ENCODE peak calls at places on chromosome 7, in seven cellular contexts. O is Peyer's patch, P is left ventricle myocardium inferior, A is thoracic aorta, G is HCT116, I is adrenal gland, T is pancreas. R is an unnamed sample.

GRCh38 chr7:128783143-128783799 is 7.7 kb upstream of the OPN1SW start:
- DNase-seq in O (peak), A (peak), P (peak), G (peak), I (peak), T (no peak), R (peak)

GRCh38 chr7:22250390-22250789 is 106.6 kb downstream of the RAPGEF5 start:
- DNase-seq in O (no peak), A (no peak), I (no peak), T (no peak), P (no peak), G (no peak), R (no peak)

GRCh38 chr7:45073031-45073842 is 15.5 kb downstream of the NACAD start:
- DNase-seq in G (no peak), I (no peak), O (peak), T (no peak), P (no peak), A (no peak), R (peak)

GRCh38 chr7:103952408-103952807 is 37.0 kb downstream of the RELN start:
- DNase-seq in T (no peak), G (no peak), O (no peak), P (no peak), A (no peak), I (no peak), R (no peak)

GRCh38 chr7:7335215-7335614 is 152.9 kb downstream of the C1GALT1 start:
- DNase-seq in P (no peak), G (no peak), I (no peak), O (no peak), T (no peak), A (no peak), R (no peak)

GRCh38 chr7:147941316-147941715 is 649.2 kb upstream of the C7orf33 start:
- DNase-seq in G (no peak), A (no peak), I (no peak), O (no peak), P (no peak), T (no peak), R (no peak)

GRCh38 chr7:143337216-143337615 is 21.3 kb downstream of the CLCN1 start:
- DNase-seq in P (no peak), A (no peak), G (no peak), T (no peak), O (no peak), I (no peak), R (no peak)

GRCh38 chr7:12403287-12404181 is at the start of gene VWDE:
- DNase-seq in A (no peak), P (no peak), O (peak), T (peak), I (no peak), G (peak), R (peak)

GRCh38 chr7:93715234-93715633 is 140.7 kb upstream of the CALCR start:
- DNase-seq in T (peak), I (peak), P (peak), A (no peak), O (peak), G (peak), R (peak)

GRCh38 chr7:40833541-40834234 is 698.9 kb downstream of the SUGCT start:
- DNase-seq in O (no peak), A (no peak), I (no peak), T (no peak), G (no peak), P (no peak), R (peak)

GRCh38 chr7:82241371-82241770 is 202.2 kb downstream of the CACNA2D1 start:
- DNase-seq in G (no peak), O (no peak), T (no peak), P (no peak), I (no peak), A (no peak), R (no peak)

GRCh38 chr7:17069146-17069545 is 187.4 kb upstream of the AGR3 start:
- DNase-seq in T (no peak), O (no peak), I (no peak), A (no peak), P (no peak), G (no peak), R (no peak)

GRCh38 chr7:148838905-148839304 is 45.2 kb downstream of the EZH2 start:
- DNase-seq in A (no peak), T (no peak), G (no peak), I (no peak), O (no peak), P (no peak), R (no peak)

GRCh38 chr7:1255817-1256340 is 23.2 kb downstream of the UNCX start:
- DNase-seq in A (no peak), O (no peak), I (no peak), G (no peak), T (no peak), P (no peak), R (no peak)

DNA sequence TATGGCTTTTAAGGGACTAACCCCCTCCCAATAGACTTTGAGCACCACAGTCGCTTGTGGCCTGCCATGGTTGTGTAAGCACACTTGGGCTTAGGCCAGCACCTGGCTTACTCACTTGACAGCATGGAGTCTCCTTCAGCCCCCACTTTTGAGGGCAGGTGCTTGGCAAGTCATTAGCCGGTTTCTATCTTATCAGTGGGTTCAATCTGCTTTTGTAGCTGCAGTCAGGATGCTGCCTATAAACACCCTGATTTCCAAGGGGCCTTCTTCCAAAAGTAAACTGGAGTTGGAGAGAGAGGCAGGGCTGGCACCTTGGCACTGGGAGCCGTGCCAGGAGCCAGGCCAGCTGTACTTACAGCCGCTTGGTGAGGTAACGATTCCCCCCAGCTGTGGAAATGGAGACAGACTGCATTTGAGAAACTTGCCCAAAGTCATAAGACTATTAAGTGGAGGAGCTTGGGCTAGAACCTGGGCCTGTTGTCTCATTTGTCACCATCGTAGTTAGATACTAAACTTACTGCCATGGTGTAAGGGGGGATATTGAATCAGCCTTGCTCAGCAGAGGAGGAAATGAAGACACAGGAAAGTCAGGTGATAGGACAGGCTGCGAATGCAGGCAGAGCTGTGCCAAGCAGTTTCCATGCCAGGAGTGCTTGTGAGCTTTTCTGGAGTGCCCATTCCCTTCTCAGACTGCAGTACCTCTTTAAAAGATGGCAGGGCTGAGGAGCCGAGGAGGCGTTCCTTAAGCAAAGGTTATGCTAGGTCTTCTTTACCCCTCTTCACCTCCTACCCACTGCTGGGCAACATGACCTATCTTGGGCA is 92.3 kb upstream of the EFCAB10 start:
- DNase-seq in G (no peak), P (no peak), T (peak), O (peak), A (no peak), I (peak), R (no peak)
- H3K4me3 ChIP-seq in G (no peak), P (no peak), T (no peak), O (no peak), A (no peak), I (no peak), R (no peak)

GRCh38 chr7:42461537-42461936 is 224.5 kb upstream of the GLI3 start:
- DNase-seq in P (no peak), O (no peak), A (no peak), G (no peak), T (no peak), I (no peak), R (no peak)

GRCh38 chr7:42456756-42457276 is 219.8 kb upstream of the GLI3 start:
- DNase-seq in P (no peak), O (no peak), I (no peak), T (no peak), A (no peak), G (no peak), R (no peak)

GRCh38 chr7:42460148-42460547 is 223.1 kb upstream of the GLI3 start:
- DNase-seq in P (no peak), T (no peak), A (no peak), G (no peak), I (no peak), O (no peak), R (no peak)

GRCh38 chr7:42457663-42458062 is 220.7 kb upstream of the GLI3 start:
- DNase-seq in P (no peak), I (no peak), O (no peak), G (no peak), A (no peak), T (no peak), R (no peak)

GRCh38 chr7:42460948-42461347 is 223.9 kb upstream of the GLI3 start:
- DNase-seq in G (no peak), A (no peak), I (no peak), O (no peak), T (no peak), P (no peak), R (no peak)
- TF ChIP-seq CTCF in G (no peak), A (no peak), I (no peak), O (no peak), T (no peak), P (no peak), R (no peak)

DNA sequence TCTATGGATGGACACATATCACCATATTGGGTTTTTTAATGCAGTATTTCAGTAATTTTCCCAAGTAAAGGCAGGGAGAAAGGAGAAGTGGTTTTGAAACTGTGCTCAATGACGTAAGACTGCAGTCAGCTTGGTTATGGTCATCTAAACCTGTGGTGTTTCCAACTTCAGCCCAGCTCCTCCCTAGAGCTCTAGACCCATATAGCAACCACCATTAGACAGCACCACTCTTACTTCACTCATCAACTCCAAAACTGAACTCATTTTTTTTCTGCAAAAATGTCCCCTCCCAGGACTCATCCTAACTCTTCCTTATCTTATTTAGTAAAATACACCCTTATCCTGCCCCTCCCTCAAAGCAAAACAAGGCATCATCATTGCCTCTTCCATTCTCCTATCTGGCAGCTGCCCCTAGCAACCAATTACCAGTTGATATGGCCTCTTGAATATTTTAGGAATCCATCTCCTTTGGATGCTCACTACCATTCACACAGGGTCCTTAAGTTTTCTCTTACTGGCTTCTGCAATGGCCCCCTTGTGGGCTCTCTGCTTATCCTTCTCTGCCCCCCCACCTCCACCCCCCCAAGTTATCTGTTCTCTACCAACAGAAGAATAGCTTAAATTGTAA is 1.5 kb upstream of the RALA start:
- DNase-seq in G (no peak), T (no peak), P (no peak), A (no peak), I (no peak), O (no peak), R (no peak)
- H3K4me3 ChIP-seq in G (peak), T (no peak), P (peak), A (no peak), I (no peak), O (no peak), R (no peak)

GRCh38 chr7:99278180-99278579 is 5.5 kb downstream of the MYH16 start:
- DNase-seq in I (no peak), P (no peak), O (no peak), A (no peak), G (no peak), T (no peak), R (no peak)
- TF ChIP-seq CTCF in I (no peak), P (no peak), O (no peak), A (no peak), G (no peak), T (no peak), R (peak)

GRCh38 chr7:95330194-95331003 is 6.1 kb upstream of the PON1 start:
- DNase-seq in T (no peak), A (no peak), G (no peak), I (no peak), P (no peak), O (no peak), R (peak)
- H3K4me3 ChIP-seq in T (no peak), A (peak), G (no peak), I (peak), P (peak), O (peak), R (peak)

DNA sequence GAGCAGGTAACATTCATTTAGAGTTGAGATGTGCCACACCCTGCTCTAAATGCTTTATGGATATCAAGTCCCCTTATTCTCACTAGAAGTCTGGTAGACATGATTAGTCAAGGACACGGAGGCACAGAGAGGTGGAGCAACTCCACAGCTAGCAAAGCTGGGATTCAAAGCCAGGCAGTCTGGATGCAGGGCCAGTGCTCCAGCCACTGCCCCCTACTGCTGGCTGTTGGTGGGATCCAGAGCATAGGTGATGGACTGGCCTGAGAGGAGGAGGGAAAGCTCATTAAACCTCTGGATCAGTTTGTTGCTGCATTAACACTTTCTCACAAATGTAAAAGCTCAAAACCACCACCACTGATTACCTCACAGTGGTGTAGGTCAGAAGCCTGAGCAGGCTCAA is 22.6 kb upstream of the KBTBD2 start:
- DNase-seq in T (no peak), P (no peak), I (no peak), G (no peak), A (no peak), O (no peak), R (no peak)
- TF ChIP-seq CTCF in T (no peak), P (peak), I (no peak), G (peak), A (no peak), O (no peak), R (peak)

GRCh38 chr7:50475340-50475739 is 25.2 kb upstream of the FIGNL1 start:
- DNase-seq in P (no peak), G (no peak), A (no peak), T (no peak), I (no peak), O (no peak), R (no peak)

GRCh38 chr7:50472427-50472826 is 22.3 kb upstream of the FIGNL1 start:
- DNase-seq in O (no peak), T (no peak), G (no peak), I (no peak), A (no peak), P (no peak), R (no peak)

GRCh38 chr7:50474382-50475155 is 24.4 kb upstream of the FIGNL1 start:
- DNase-seq in P (no peak), O (no peak), G (no peak), I (no peak), A (no peak), T (no peak), R (no peak)

GRCh38 chr7:50471970-50472369 is 21.8 kb upstream of the FIGNL1 start:
- DNase-seq in T (no peak), A (no peak), G (no peak), P (no peak), I (no peak), O (no peak), R (no peak)

DNA sequence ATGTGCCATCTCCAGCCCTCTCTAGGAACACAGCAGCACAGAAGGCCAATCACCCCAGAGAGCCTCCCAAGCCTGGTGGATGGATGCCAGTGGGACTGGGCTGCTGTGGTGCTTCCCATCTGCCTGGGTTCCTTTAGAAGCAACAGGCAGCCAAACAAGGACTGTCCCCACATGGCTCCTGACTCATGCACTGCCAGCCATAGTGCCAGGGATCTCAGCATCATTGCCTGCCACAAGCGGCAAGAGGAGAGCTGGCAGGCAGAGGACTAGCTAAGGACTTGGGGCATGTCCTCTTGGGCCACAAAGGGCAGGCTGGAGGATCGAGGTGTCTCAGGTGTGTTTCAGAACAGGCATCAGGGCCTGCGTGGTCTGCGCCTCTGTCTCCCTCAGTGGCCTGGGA is 23.4 kb upstream of the FIGNL1 start:
- DNase-seq in A (no peak), G (no peak), P (no peak), T (no peak), O (no peak), I (no peak), R (no peak)
- H3K4me3 ChIP-seq in A (no peak), G (no peak), P (no peak), T (no peak), O (no peak), I (no peak), R (no peak)

DNA sequence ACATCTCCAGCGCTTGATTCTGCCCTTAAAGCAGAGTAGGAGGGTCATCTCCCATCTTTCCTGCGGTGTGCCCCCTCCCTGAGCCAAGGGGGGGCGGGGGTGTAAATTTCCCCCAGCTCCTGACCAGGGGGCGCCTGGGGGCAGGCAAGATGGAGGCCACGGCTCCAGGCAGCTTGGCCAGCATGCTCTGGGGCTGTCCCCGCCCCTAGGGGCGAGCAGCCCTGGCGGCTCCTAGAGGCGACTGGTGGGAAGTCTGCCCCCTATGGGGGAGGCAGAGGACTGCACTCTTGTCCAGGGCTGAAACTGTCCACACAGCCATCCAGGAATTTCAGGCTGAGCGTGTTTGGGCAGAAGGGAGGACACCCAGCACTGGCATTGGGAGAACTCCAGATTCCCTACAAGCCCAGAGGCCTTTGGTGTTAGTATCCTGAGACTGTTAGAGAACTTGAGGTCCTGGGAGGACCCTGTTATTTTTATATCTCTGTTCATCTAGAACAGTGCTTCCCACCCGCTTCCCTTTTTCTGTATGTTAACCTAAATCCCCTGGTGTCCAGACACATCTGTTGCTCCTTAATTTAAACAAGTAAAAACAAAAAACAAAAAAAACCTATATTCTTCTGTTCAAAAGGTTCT is 4.6 kb downstream of the STRA8 start:
- DNase-seq in A (no peak), O (no peak), P (no peak), G (peak), I (no peak), T (no peak), R (no peak)
- TF ChIP-seq CTCF in A (peak), O (no peak), P (no peak), G (peak), I (no peak), T (no peak), R (peak)